ENCODE peak calls at places on chromosomes 5 and 9, in eight cellular contexts. I is GM10248; Y is mesenteric fat pad; S is stimulated activated CD4-positive, alpha-beta T cell treated with anti-CD3 and anti-CD28 coated beads, Interleukin-4, amount 100 ng/mL, for 4 hours; D is mucosa of gallbladder; B is NCI-H1048; X is glutamatergic neuron; M is gastrocnemius medialis. C is an unnamed sample.

GRCh38 chr5:136040746-136041415 is 12.1 kb downstream of the TGFBI start:
- DNase-seq in I (no peak), Y (no peak), S (no peak), D (peak), B (no peak), X (no peak), M (no peak), C (no peak)

GRCh38 chr9:36930941-36931340 is 103.1 kb downstream of the PAX5 start:
- DNase-seq in I (no peak), Y (peak), S (no peak), D (no peak), B (no peak), X (no peak), M (no peak), C (no peak)

GRCh38 chr5:40801771-40802562 is 3.8 kb upstream of the PRKAA1 start:
- DNase-seq in I (no peak), Y (no peak), S (no peak), D (no peak), B (no peak), X (no peak), M (no peak), C (no peak)

GRCh38 chr5:122492675-122493074 is 180.6 kb downstream of the SNCAIP start:
- DNase-seq in I (no peak), Y (no peak), S (no peak), D (no peak), B (no peak), X (no peak), M (no peak), C (no peak)

GRCh38 chr5:108380531-108381021 is 1.3 kb downstream of the FBXL17 start:
- DNase-seq in I (peak), Y (no peak), S (peak), D (no peak), B (no peak), X (peak), M (peak), C (no peak)

GRCh38 chr9:78573205-78573604 is 276.3 kb downstream of the PSAT1 start:
- DNase-seq in I (no peak), Y (no peak), S (no peak), D (no peak), B (no peak), X (no peak), M (no peak), C (no peak)

GRCh38 chr9:25427290-25427689 is 251.0 kb downstream of the TUSC1 start:
- DNase-seq in I (no peak), Y (no peak), S (no peak), D (no peak), B (no peak), X (no peak), M (no peak), C (no peak)

GRCh38 chr5:74392698-74393431 is 247.7 kb downstream of the ENC1 start:
- DNase-seq in I (no peak), Y (no peak), S (no peak), D (no peak), B (no peak), X (no peak), M (no peak), C (no peak)

GRCh38 chr5:90446961-90447360 is 27.6 kb downstream of the MBLAC2 start:
- DNase-seq in I (no peak), Y (no peak), S (no peak), D (no peak), B (no peak), X (no peak), M (no peak), C (no peak)

GRCh38 chr5:131323378-131323777 is 59.5 kb downstream of the CDC42SE2 start:
- DNase-seq in I (no peak), Y (no peak), S (no peak), D (no peak), B (no peak), X (no peak), M (no peak), C (no peak)

GRCh38 chr9:68852941-68853340 is 147.9 kb downstream of the PIP5K1B start:
- DNase-seq in I (no peak), Y (no peak), S (no peak), D (no peak), B (no peak), X (no peak), M (no peak), C (no peak)

GRCh38 chr5:149517461-149518122 is 33.6 kb downstream of the CSNK1A1 start:
- DNase-seq in I (no peak), Y (no peak), S (no peak), D (no peak), B (no peak), X (no peak), M (no peak), C (no peak)

GRCh38 chr5:120447706-120448239 is 16.3 kb upstream of the PRR16 start:
- DNase-seq in I (no peak), Y (no peak), S (no peak), D (no peak), B (no peak), X (no peak), M (no peak), C (no peak)

GRCh38 chr5:123033157-123033671 is 3.3 kb downstream of the PPIC start:
- DNase-seq in I (no peak), Y (no peak), S (no peak), D (no peak), B (no peak), X (no peak), M (no peak), C (no peak)

GRCh38 chr9:111356567-111357244 is 26.7 kb upstream of the OR2K2 start:
- DNase-seq in I (peak), Y (no peak), S (no peak), D (no peak), B (no peak), X (no peak), M (no peak), C (no peak)

GRCh38 chr9:83472221-83472665 is 66.0 kb downstream of the FRMD3 start:
- DNase-seq in I (no peak), Y (no peak), S (no peak), D (peak), B (no peak), X (no peak), M (no peak), C (no peak)

GRCh38 chr5:138439537-138440225 is 824 bp downstream of the REEP2 start:
- DNase-seq in I (no peak), Y (peak), S (no peak), D (no peak), B (no peak), X (peak), M (no peak), C (no peak)

GRCh38 chr5:136194611-136195010 is 1.6 kb upstream of the SMIM32 start:
- DNase-seq in I (peak), Y (no peak), S (no peak), D (no peak), B (no peak), X (no peak), M (no peak), C (no peak)

GRCh38 chr5:75214409-75214808 is 22.3 kb downstream of the ANKRD31 start:
- DNase-seq in I (no peak), Y (no peak), S (no peak), D (no peak), B (no peak), X (no peak), M (no peak), C (no peak)

GRCh38 chr9:92607088-92607487 is 62.8 kb downstream of the IPPK start:
- DNase-seq in I (no peak), Y (no peak), S (no peak), D (no peak), B (no peak), X (no peak), M (no peak), C (no peak)

GRCh38 chr5:143882520-143882919 is 70.6 kb downstream of the HMHB1 start:
- DNase-seq in I (no peak), Y (no peak), S (no peak), D (no peak), B (no peak), X (no peak), M (no peak), C (no peak)

GRCh38 chr5:181107699-181108098 is 23.3 kb downstream of the OR2V1 start:
- DNase-seq in I (no peak), Y (no peak), S (no peak), D (no peak), B (no peak), X (no peak), M (no peak), C (no peak)

GRCh38 chr5:9156282-9156681 is 389.6 kb downstream of the SEMA5A start:
- DNase-seq in I (peak), Y (no peak), S (no peak), D (no peak), B (no peak), X (peak), M (peak), C (no peak)

C was measured in GOT3.